ENCODE peak calls at places on chromosomes 1 and 21, in six cellular contexts. A is GM23248; Z is stomach; D is hepatocyte; X is CD8-positive, alpha-beta T cell; P is upper lobe of right lung. R is an unnamed sample.
A peak's percentile ranks its signal among the peaks of the same experiment; 100 is the strongest.

GRCh38 chr1:14970115-14970798 is 183.3 kb upstream of the TMEM51 start:
- DNase-seq in A (peak; percentile 100), Z (peak; percentile 51), D (peak; percentile 77), X (no peak), P (no peak), R (peak; percentile 54)

GRCh38 chr1:116916533-116917460 is 7.1 kb downstream of the PTGFRN start:
- DNase-seq in A (no peak), Z (no peak), D (peak; percentile 19), X (no peak), P (no peak), R (no peak)

GRCh38 chr1:27503033-27503432 is 13.1 kb upstream of the WASF2 start:
- DNase-seq in A (no peak), Z (no peak), D (no peak), X (no peak), P (no peak), R (no peak)

GRCh38 chr1:226640737-226641136 is 92.2 kb downstream of the STUM start:
- DNase-seq in A (no peak), Z (no peak), D (no peak), X (no peak), P (no peak), R (peak; percentile 81)

GRCh38 chr21:42234026-42234425 is 15.1 kb downstream of the ABCG1 start:
- DNase-seq in A (no peak), Z (no peak), D (no peak), X (no peak), P (no peak), R (no peak)

GRCh38 chr21:22120616-22121266 is 1122.5 kb downstream of the NCAM2 start:
- DNase-seq in A (peak; percentile 10), Z (no peak), D (peak; percentile 9), X (no peak), P (peak; percentile 37), R (peak; percentile 64)

GRCh38 chr1:181159451-181160151 is 71.1 kb downstream of the IER5 start:
- DNase-seq in A (peak; percentile 46), Z (peak; percentile 61), D (no peak), X (peak; percentile 27), P (no peak), R (peak; percentile 32)

GRCh38 chr1:150876111-150876434 is 326 bp downstream of the ARNT start:
- DNase-seq in A (peak; percentile 84), Z (peak; percentile 61), D (peak; percentile 76), X (no peak), P (no peak), R (no peak)

GRCh38 chr1:51916587-51917405 is 38.3 kb upstream of the NRDC start:
- DNase-seq in A (peak; percentile 71), Z (no peak), D (no peak), X (no peak), P (no peak), R (no peak)

DNA sequence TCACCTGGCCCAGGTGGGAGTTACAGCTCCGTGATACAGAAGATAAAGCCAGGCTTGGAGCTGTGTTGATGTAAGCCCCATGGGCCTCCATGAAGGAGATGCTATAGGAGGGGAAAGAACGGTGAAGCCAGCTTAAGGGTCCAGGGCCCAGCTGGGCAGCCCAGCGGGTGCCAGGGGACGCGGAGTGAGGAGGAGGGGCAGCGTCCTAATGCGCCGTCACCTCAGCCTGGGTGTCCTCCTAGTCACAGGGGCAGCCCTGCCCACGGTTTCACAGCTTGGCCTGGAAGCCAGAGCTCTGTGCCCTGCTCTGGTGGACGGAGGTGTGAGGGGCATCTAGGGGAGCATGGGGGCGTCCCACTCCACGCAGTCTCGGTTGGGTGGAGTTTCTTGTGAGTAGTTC is 52.7 kb upstream of the TTC34 start:
- DNase-seq in A (no peak), Z (no peak), D (no peak), X (no peak), P (no peak), R (no peak)
- H3K9me3 ChIP-seq in A (no peaks in the 10 kb centered on the region), Z (no peaks in the 10 kb centered on the region), D (no peaks in the 10 kb centered on the region), X (no peaks in the 10 kb centered on the region), P (no peaks in the 10 kb centered on the region), R (no peaks in the 10 kb centered on the region)

GRCh38 chr1:32186491-32186890 is 7.0 kb downstream of the TXLNA start:
- DNase-seq in A (no peak), Z (no peak), D (no peak), X (no peak), P (no peak), R (no peak)
- H3K36me3 ChIP-seq in A (peaks cover 72% of the 10 kb centered on the region), Z (peaks cover 97% of the 10 kb centered on the region), D (peaks cover 4% of the 10 kb centered on the region), X (peaks cover 62% of the 10 kb centered on the region), P (peaks cover 92% of the 10 kb centered on the region), R (peaks cover 84% of the 10 kb centered on the region)

GRCh38 chr1:62288669-62289068 is 30.6 kb downstream of the KANK4 start:
- DNase-seq in A (no peak), Z (no peak), D (no peak), X (no peak), P (no peak), R (no peak)

GRCh38 chr1:62285984-62286481 is 33.2 kb downstream of the KANK4 start:
- DNase-seq in A (peak; percentile 23), Z (peak; percentile 30), D (no peak), X (no peak), P (no peak), R (peak; percentile 73)

GRCh38 chr1:62285440-62285839 is 33.8 kb downstream of the KANK4 start:
- DNase-seq in A (no peak), Z (no peak), D (no peak), X (no peak), P (no peak), R (no peak)

GRCh38 chr1:62288224-62288623 is 31.0 kb downstream of the KANK4 start:
- DNase-seq in A (no peak), Z (no peak), D (no peak), X (no peak), P (no peak), R (no peak)

DNA sequence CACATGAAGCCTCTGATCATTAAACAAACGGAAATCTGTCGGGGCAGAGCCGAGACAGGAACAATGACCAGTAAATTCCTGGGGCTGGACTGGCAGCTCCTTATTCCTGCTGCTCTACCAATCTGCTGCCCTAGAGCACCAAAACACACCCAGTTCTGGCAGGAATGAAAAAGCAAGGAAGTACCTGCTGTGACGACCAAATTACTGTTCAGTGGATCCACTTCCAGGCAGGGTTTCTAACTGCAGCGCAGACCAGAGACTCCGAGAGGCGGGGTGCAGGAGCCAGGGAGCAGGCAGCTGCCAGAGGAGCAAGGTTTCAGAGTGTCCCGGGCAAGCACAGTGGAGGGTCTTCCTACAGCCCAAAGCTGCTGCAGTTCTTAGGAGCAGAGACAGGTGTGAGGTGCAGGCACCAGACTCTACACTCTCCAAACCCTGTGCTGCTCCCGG is 32.4 kb downstream of the KANK4 start:
- DNase-seq in A (peak; percentile 22), Z (no peak), D (no peak), X (no peak), P (no peak), R (peak; percentile 69)
- H3K27me3 ChIP-seq in A (peaks cover 40% of the 10 kb centered on the region), Z (peaks cover 7% of the 10 kb centered on the region), D (no peaks in the 10 kb centered on the region), X (no peaks in the 10 kb centered on the region), P (no peaks in the 10 kb centered on the region), R (no peaks in the 10 kb centered on the region)

GRCh38 chr1:3963554-3963953 is 63.5 kb upstream of the C1orf174 start:
- DNase-seq in A (no peak), Z (no peak), D (no peak), X (no peak), P (no peak), R (no peak)

GRCh38 chr1:3968851-3969250 is 68.8 kb upstream of the C1orf174 start:
- DNase-seq in A (no peak), Z (no peak), D (no peak), X (no peak), P (no peak), R (peak; percentile 34)

GRCh38 chr1:3965693-3966092 is 65.6 kb upstream of the C1orf174 start:
- DNase-seq in A (no peak), Z (no peak), D (no peak), X (no peak), P (no peak), R (no peak)
- H3K9me3 ChIP-seq in A (no peaks in the 10 kb centered on the region), Z (peaks cover 26% of the 10 kb centered on the region), D (no peaks in the 10 kb centered on the region), X (no peaks in the 10 kb centered on the region), P (no peaks in the 10 kb centered on the region), R (no peaks in the 10 kb centered on the region)

DNA sequence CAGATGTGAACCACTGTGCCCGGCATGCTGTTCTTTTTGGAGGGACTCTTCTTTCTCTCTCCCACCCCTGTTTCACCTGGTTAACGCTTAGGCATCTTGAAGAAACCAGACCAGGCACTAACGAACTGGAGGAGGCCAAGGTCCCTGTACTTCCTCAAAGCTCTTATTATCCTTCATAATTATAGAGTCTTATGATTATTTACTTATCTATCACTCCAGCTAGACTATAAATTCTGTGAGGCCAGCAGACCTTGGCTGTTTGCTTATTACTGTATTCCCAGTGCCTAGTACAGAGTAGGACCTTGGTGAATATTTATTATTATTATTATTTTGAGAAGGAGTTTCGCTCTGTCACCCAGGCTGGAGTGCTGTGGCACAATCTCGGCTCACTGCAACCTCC is 5.8 kb downstream of the CSF3R start:
- DNase-seq in A (no peak), Z (no peak), D (no peak), X (no peak), P (no peak), R (no peak)
- H3K36me3 ChIP-seq in A (no peaks in the 10 kb centered on the region), Z (no peaks in the 10 kb centered on the region), D (no peaks in the 10 kb centered on the region), X (no peaks in the 10 kb centered on the region), P (no peaks in the 10 kb centered on the region), R (no peaks in the 10 kb centered on the region)

R was measured in SJCRH30.